ENCODE peak calls at places on chromosome 14, in seven cellular contexts. R, J, Q, H, Z, X and B are unnamed samples.

GRCh38 chr14:54777395-54777794 is 125.2 kb downstream of the GCH1 start:
- DNase-seq in Q (no peak), X (no peak), H (no peak), J (no peak), Z (no peak), R (no peak), B (no peak)

GRCh38 chr14:24235804-24236688 is 3.3 kb downstream of the GMPR2 start:
- DNase-seq in H (no peak), Z (no peak), J (no peak), R (no peak), Q (no peak), X (no peak), B (no peak)

GRCh38 chr14:58082011-58082410 is 70.0 kb downstream of the ARMH4 start:
- DNase-seq in X (no peak), Z (no peak), H (no peak), R (no peak), Q (no peak), J (no peak), B (no peak)

GRCh38 chr14:103472939-103473338 is 49.7 kb downstream of the CKB start:
- DNase-seq in Q (no peak), Z (no peak), R (no peak), X (no peak), J (no peak), H (no peak), B (no peak)

GRCh38 chr14:28382460-28383220 is 383.9 kb upstream of the FOXG1 start:
- DNase-seq in R (peak), Q (no peak), H (no peak), X (no peak), J (peak), Z (peak), B (no peak)

GRCh38 chr14:41377926-41378325 is 228.8 kb upstream of the LRFN5 start:
- DNase-seq in J (no peak), X (no peak), Q (no peak), H (no peak), R (no peak), Z (no peak), B (no peak)

GRCh38 chr14:104150201-104151027 is 12.0 kb downstream of the KIF26A start:
- DNase-seq in R (no peak), Z (no peak), H (no peak), Q (no peak), X (no peak), J (no peak), B (no peak)

GRCh38 chr14:72692678-72693077 is 201.2 kb downstream of the DPF3 start:
- DNase-seq in Z (no peak), R (no peak), Q (no peak), J (no peak), H (no peak), X (peak), B (no peak)

GRCh38 chr14:101584049-101584859 is 23.0 kb downstream of the DIO3 start:
- DNase-seq in R (no peak), H (no peak), Q (peak), J (no peak), X (peak), Z (no peak), B (no peak)